ENCODE peak calls at places on chromosomes 7 and 10, in seven cellular contexts. One of them, this sample, is unnamed.

GRCh38 chr10:59303018-59303417 is 59.3 kb downstream of the FAM13C start:
- DNase-seq in K562: no peak
- DNase-seq in stomach: no peak
- DNase-seq in suprapubic skin: no peak
- DNase-seq in tibial nerve: no peak
- DNase-seq in transverse colon: no peak
- DNase-seq in sigmoid colon: no peak
- DNase-seq in this sample: no peak

GRCh38 chr7:30062587-30062986 is 34.4 kb downstream of the PLEKHA8 start:
- DNase-seq in suprapubic skin: no peak
- DNase-seq in K562: peak
- DNase-seq in tibial nerve: no peak
- DNase-seq in sigmoid colon: no peak
- DNase-seq in stomach: no peak
- DNase-seq in transverse colon: no peak
- DNase-seq in this sample: no peak

GRCh38 chr7:134290286-134290685 is 26.4 kb downstream of the SLC35B4 start:
- DNase-seq in transverse colon: no peak
- DNase-seq in stomach: no peak
- DNase-seq in sigmoid colon: no peak
- DNase-seq in suprapubic skin: no peak
- DNase-seq in K562: no peak
- DNase-seq in tibial nerve: no peak
- DNase-seq in this sample: no peak

GRCh38 chr7:99003419-99003818 is 125.1 kb downstream of the TRRAP start:
- DNase-seq in transverse colon: no peak
- DNase-seq in sigmoid colon: no peak
- DNase-seq in suprapubic skin: peak
- DNase-seq in stomach: no peak
- DNase-seq in K562: no peak
- DNase-seq in tibial nerve: no peak
- DNase-seq in this sample: no peak

GRCh38 chr7:143510854-143511592 is 33.4 kb downstream of the TAS2R41 start:
- DNase-seq in suprapubic skin: no peak
- DNase-seq in tibial nerve: no peak
- DNase-seq in sigmoid colon: no peak
- DNase-seq in K562: no peak
- DNase-seq in stomach: no peak
- DNase-seq in transverse colon: no peak
- DNase-seq in this sample: no peak

GRCh38 chr7:134505856-134506255 is 21.5 kb upstream of the AKR1B10 start:
- DNase-seq in sigmoid colon: no peak
- DNase-seq in stomach: no peak
- DNase-seq in K562: no peak
- DNase-seq in suprapubic skin: no peak
- DNase-seq in tibial nerve: no peak
- DNase-seq in transverse colon: no peak
- DNase-seq in this sample: no peak

GRCh38 chr10:6473901-6474370 is 106.1 kb downstream of the PRKCQ start:
- DNase-seq in suprapubic skin: no peak
- DNase-seq in sigmoid colon: no peak
- DNase-seq in stomach: no peak
- DNase-seq in transverse colon: no peak
- DNase-seq in K562: no peak
- DNase-seq in tibial nerve: no peak
- DNase-seq in this sample: no peak

GRCh38 chr7:157686285-157686894 is 349.6 kb downstream of the DNAJB6 start:
- DNase-seq in sigmoid colon: no peak
- DNase-seq in tibial nerve: peak
- DNase-seq in transverse colon: no peak
- DNase-seq in K562: no peak
- DNase-seq in suprapubic skin: no peak
- DNase-seq in stomach: no peak
- DNase-seq in this sample: no peak

GRCh38 chr10:67809107-67809506 is 28.9 kb downstream of the DNAJC12 start:
- DNase-seq in K562: no peak
- DNase-seq in stomach: no peak
- DNase-seq in suprapubic skin: no peak
- DNase-seq in sigmoid colon: no peak
- DNase-seq in transverse colon: no peak
- DNase-seq in tibial nerve: no peak
- DNase-seq in this sample: no peak

GRCh38 chr10:3468919-3469638 is 296.5 kb upstream of the PITRM1 start:
- DNase-seq in tibial nerve: no peak
- DNase-seq in transverse colon: peak
- DNase-seq in sigmoid colon: peak
- DNase-seq in suprapubic skin: peak
- DNase-seq in stomach: no peak
- DNase-seq in K562: no peak
- DNase-seq in this sample: peak

GRCh38 chr7:4091767-4092166 is 590.3 kb upstream of the FOXK1 start:
- DNase-seq in K562: no peak
- DNase-seq in stomach: no peak
- DNase-seq in suprapubic skin: no peak
- DNase-seq in tibial nerve: no peak
- DNase-seq in transverse colon: no peak
- DNase-seq in sigmoid colon: no peak
- DNase-seq in this sample: no peak

GRCh38 chr10:119395287-119396007 is 147.1 kb downstream of the RGS10 start:
- DNase-seq in K562: no peak
- DNase-seq in stomach: peak
- DNase-seq in suprapubic skin: no peak
- DNase-seq in sigmoid colon: peak
- DNase-seq in tibial nerve: no peak
- DNase-seq in transverse colon: no peak
- DNase-seq in this sample: no peak

GRCh38 chr7:99386584-99387238 is 12.2 kb downstream of the ARPC1B start:
- DNase-seq in sigmoid colon: no peak
- DNase-seq in suprapubic skin: no peak
- DNase-seq in transverse colon: no peak
- DNase-seq in stomach: no peak
- DNase-seq in K562: no peak
- DNase-seq in tibial nerve: no peak
- DNase-seq in this sample: no peak

GRCh38 chr7:130662426-130662825 is 6.1 kb downstream of the COPG2 start:
- DNase-seq in K562: no peak
- DNase-seq in suprapubic skin: no peak
- DNase-seq in tibial nerve: no peak
- DNase-seq in stomach: no peak
- DNase-seq in sigmoid colon: no peak
- DNase-seq in transverse colon: no peak
- DNase-seq in this sample: no peak

GRCh38 chr10:7756360-7756992 is 31.3 kb downstream of the KIN start:
- DNase-seq in sigmoid colon: no peak
- DNase-seq in K562: no peak
- DNase-seq in tibial nerve: no peak
- DNase-seq in suprapubic skin: no peak
- DNase-seq in stomach: peak
- DNase-seq in transverse colon: peak
- DNase-seq in this sample: no peak

GRCh38 chr10:35822316-35822715 is 180.2 kb upstream of the FZD8 start:
- DNase-seq in suprapubic skin: peak
- DNase-seq in tibial nerve: peak
- DNase-seq in transverse colon: peak
- DNase-seq in K562: no peak
- DNase-seq in stomach: peak
- DNase-seq in sigmoid colon: peak
- DNase-seq in this sample: peak

GRCh38 chr7:35261476-35262285 is 7.8 kb upstream of the TBX20 start:
- DNase-seq in stomach: no peak
- DNase-seq in tibial nerve: no peak
- DNase-seq in K562: no peak
- DNase-seq in sigmoid colon: peak
- DNase-seq in transverse colon: no peak
- DNase-seq in suprapubic skin: no peak
- DNase-seq in this sample: no peak

GRCh38 chr7:35313575-35313974 is 59.7 kb upstream of the TBX20 start:
- DNase-seq in sigmoid colon: no peak
- DNase-seq in suprapubic skin: no peak
- DNase-seq in transverse colon: no peak
- DNase-seq in tibial nerve: no peak
- DNase-seq in stomach: no peak
- DNase-seq in K562: no peak
- DNase-seq in this sample: peak

GRCh38 chr10:74947781-74948401 is 121.5 kb downstream of the KAT6B start:
- DNase-seq in suprapubic skin: no peak
- DNase-seq in stomach: no peak
- DNase-seq in K562: no peak
- DNase-seq in sigmoid colon: no peak
- DNase-seq in transverse colon: peak
- DNase-seq in tibial nerve: no peak
- DNase-seq in this sample: no peak

GRCh38 chr10:72913287-72913686 is 19.7 kb downstream of the OIT3 start:
- DNase-seq in transverse colon: no peak
- DNase-seq in stomach: no peak
- DNase-seq in sigmoid colon: no peak
- DNase-seq in K562: peak
- DNase-seq in suprapubic skin: no peak
- DNase-seq in tibial nerve: no peak
- DNase-seq in this sample: no peak

GRCh38 chr10:31426425-31426824 is 107.4 kb downstream of the ZEB1 start:
- DNase-seq in suprapubic skin: no peak
- DNase-seq in K562: no peak
- DNase-seq in stomach: no peak
- DNase-seq in tibial nerve: no peak
- DNase-seq in transverse colon: no peak
- DNase-seq in sigmoid colon: no peak
- DNase-seq in this sample: no peak

GRCh38 chr10:22607261-22607660 is 107.1 kb downstream of the PIP4K2A start:
- DNase-seq in sigmoid colon: no peak
- DNase-seq in K562: no peak
- DNase-seq in transverse colon: no peak
- DNase-seq in stomach: no peak
- DNase-seq in suprapubic skin: no peak
- DNase-seq in tibial nerve: no peak
- DNase-seq in this sample: no peak

GRCh38 chr10:80484243-80484642 is 30.1 kb downstream of the TSPAN14 start:
- DNase-seq in transverse colon: peak
- DNase-seq in tibial nerve: no peak
- DNase-seq in stomach: peak
- DNase-seq in suprapubic skin: no peak
- DNase-seq in sigmoid colon: no peak
- DNase-seq in K562: no peak
- DNase-seq in this sample: no peak

GRCh38 chr10:80486785-80487421 is 32.8 kb downstream of the TSPAN14 start:
- DNase-seq in suprapubic skin: no peak
- DNase-seq in K562: no peak
- DNase-seq in sigmoid colon: no peak
- DNase-seq in stomach: peak
- DNase-seq in transverse colon: peak
- DNase-seq in tibial nerve: no peak
- DNase-seq in this sample: no peak

GRCh38 chr10:80485410-80486135 is 31.5 kb downstream of the TSPAN14 start:
- DNase-seq in transverse colon: peak
- DNase-seq in stomach: peak
- DNase-seq in tibial nerve: no peak
- DNase-seq in suprapubic skin: no peak
- DNase-seq in sigmoid colon: no peak
- DNase-seq in K562: no peak
- DNase-seq in this sample: no peak

GRCh38 chr10:80486151-80486692 is 32.1 kb downstream of the TSPAN14 start:
- DNase-seq in suprapubic skin: no peak
- DNase-seq in sigmoid colon: no peak
- DNase-seq in tibial nerve: no peak
- DNase-seq in K562: no peak
- DNase-seq in transverse colon: no peak
- DNase-seq in stomach: peak
- DNase-seq in this sample: no peak

GRCh38 chr10:80484677-80485409 is 30.7 kb downstream of the TSPAN14 start:
- DNase-seq in transverse colon: no peak
- DNase-seq in sigmoid colon: no peak
- DNase-seq in K562: no peak
- DNase-seq in stomach: peak
- DNase-seq in tibial nerve: no peak
- DNase-seq in suprapubic skin: no peak
- DNase-seq in this sample: no peak
- H3K4me3 ChIP-seq in transverse colon: no peak
- H3K4me3 ChIP-seq in sigmoid colon: no peak
- H3K4me3 ChIP-seq in K562: no peak
- H3K4me3 ChIP-seq in stomach: no peak
- H3K4me3 ChIP-seq in tibial nerve: no peak
- H3K4me3 ChIP-seq in suprapubic skin: no peak
- H3K4me3 ChIP-seq in this sample: no peak

GRCh38 chr7:82049442-82049841 is 279.6 kb upstream of the HGF start:
- DNase-seq in K562: no peak
- DNase-seq in tibial nerve: no peak
- DNase-seq in suprapubic skin: no peak
- DNase-seq in sigmoid colon: no peak
- DNase-seq in stomach: no peak
- DNase-seq in transverse colon: no peak
- DNase-seq in this sample: no peak
- TF ChIP-seq EP300 in K562: no peak
- TF ChIP-seq EP300 in tibial nerve: no peak
- TF ChIP-seq EP300 in suprapubic skin: no peak
- TF ChIP-seq EP300 in sigmoid colon: no peak
- TF ChIP-seq EP300 in stomach: no peak
- TF ChIP-seq EP300 in transverse colon: no peak
- TF ChIP-seq EP300 in this sample: no peak

GRCh38 chr10:124544711-124545110 is 83.1 kb downstream of the LHPP start:
- DNase-seq in K562: peak
- DNase-seq in tibial nerve: no peak
- DNase-seq in suprapubic skin: no peak
- DNase-seq in stomach: no peak
- DNase-seq in transverse colon: no peak
- DNase-seq in sigmoid colon: no peak
- DNase-seq in this sample: no peak
- H3K4me3 ChIP-seq in K562: no peak
- H3K4me3 ChIP-seq in tibial nerve: no peak
- H3K4me3 ChIP-seq in suprapubic skin: no peak
- H3K4me3 ChIP-seq in stomach: no peak
- H3K4me3 ChIP-seq in transverse colon: no peak
- H3K4me3 ChIP-seq in sigmoid colon: no peak
- H3K4me3 ChIP-seq in this sample: no peak

GRCh38 chr7:75960372-75960771 is 34.0 kb downstream of the TMEM120A start:
- DNase-seq in transverse colon: no peak
- DNase-seq in K562: no peak
- DNase-seq in stomach: no peak
- DNase-seq in sigmoid colon: no peak
- DNase-seq in suprapubic skin: no peak
- DNase-seq in tibial nerve: no peak
- DNase-seq in this sample: no peak

GRCh38 chr7:75961194-75961593 is 33.2 kb downstream of the TMEM120A start:
- DNase-seq in sigmoid colon: no peak
- DNase-seq in suprapubic skin: no peak
- DNase-seq in K562: no peak
- DNase-seq in transverse colon: no peak
- DNase-seq in stomach: no peak
- DNase-seq in tibial nerve: no peak
- DNase-seq in this sample: no peak

GRCh38 chr7:75957021-75957736 is 37.2 kb downstream of the TMEM120A start:
- DNase-seq in suprapubic skin: no peak
- DNase-seq in sigmoid colon: no peak
- DNase-seq in stomach: peak
- DNase-seq in transverse colon: peak
- DNase-seq in K562: no peak
- DNase-seq in tibial nerve: no peak
- DNase-seq in this sample: no peak

GRCh38 chr7:75955293-75955938 is 39.0 kb downstream of the TMEM120A start:
- DNase-seq in transverse colon: no peak
- DNase-seq in sigmoid colon: no peak
- DNase-seq in K562: no peak
- DNase-seq in tibial nerve: no peak
- DNase-seq in stomach: no peak
- DNase-seq in suprapubic skin: no peak
- DNase-seq in this sample: no peak

GRCh38 chr7:75958802-75959543 is 35.4 kb downstream of the TMEM120A start:
- DNase-seq in K562: no peak
- DNase-seq in sigmoid colon: no peak
- DNase-seq in transverse colon: no peak
- DNase-seq in suprapubic skin: no peak
- DNase-seq in stomach: no peak
- DNase-seq in tibial nerve: no peak
- DNase-seq in this sample: no peak
- TF ChIP-seq EP300 in K562: no peak
- TF ChIP-seq EP300 in sigmoid colon: no peak
- TF ChIP-seq EP300 in transverse colon: no peak
- TF ChIP-seq EP300 in suprapubic skin: no peak
- TF ChIP-seq EP300 in stomach: no peak
- TF ChIP-seq EP300 in tibial nerve: no peak
- TF ChIP-seq EP300 in this sample: no peak

This sample was measured in ovary.